ENCODE peak calls at places on chromosomes 6 and 20, in seven cellular contexts. B is sigmoid colon, Y is stomach, H is AG10803, R is fibroblast of lung, T is left lung, P is endothelial cell of umbilical vein. I is an unnamed sample.

GRCh38 chr20:51969191-51969590 is 166.9 kb upstream of the SALL4 start:
- DNase-seq in B (no peak), Y (no peak), H (peak), R (no peak), T (no peak), P (no peak), I (no peak)

GRCh38 chr20:38117635-38118034 is 47.4 kb downstream of the TGM2 start:
- DNase-seq in B (no peak), Y (no peak), H (peak), R (peak), T (no peak), P (peak), I (no peak)

GRCh38 chr20:16803965-16804792 is 56.0 kb downstream of the OTOR start:
- DNase-seq in B (peak), Y (peak), H (peak), R (peak), T (peak), P (peak), I (peak)

GRCh38 chr6:108896111-108896661 is 48.0 kb downstream of the ARMC2 start:
- DNase-seq in B (no peak), Y (no peak), H (peak), R (peak), T (no peak), P (peak), I (no peak)

GRCh38 chr20:24673678-24674570 is 204.5 kb downstream of the SYNDIG1 start:
- DNase-seq in B (peak), Y (no peak), H (peak), R (peak), T (peak), P (no peak), I (no peak)

GRCh38 chr6:71463061-71463460 is 174.4 kb downstream of the OGFRL1 start:
- DNase-seq in B (no peak), Y (no peak), H (no peak), R (peak), T (no peak), P (no peak), I (no peak)

GRCh38 chr6:143332153-143332845 is 118.2 kb downstream of the ADAT2 start:
- DNase-seq in B (no peak), Y (no peak), H (peak), R (no peak), T (no peak), P (no peak), I (no peak)

GRCh38 chr6:558089-558488 is 98.8 kb downstream of the HUS1B start:
- DNase-seq in B (no peak), Y (no peak), H (no peak), R (no peak), T (no peak), P (no peak), I (no peak)

GRCh38 chr20:5122861-5123260 is 3.1 kb upstream of the PCNA start:
- DNase-seq in B (no peak), Y (no peak), H (no peak), R (peak), T (no peak), P (no peak), I (no peak)

GRCh38 chr6:117907600-117908245 is 659 bp downstream of the SLC35F1 start:
- DNase-seq in B (no peak), Y (no peak), H (no peak), R (peak), T (no peak), P (peak), I (no peak)

GRCh38 chr20:1935696-1936366 is 40.6 kb downstream of the SIRPA start:
- DNase-seq in B (peak), Y (no peak), H (no peak), R (no peak), T (no peak), P (no peak), I (no peak)

GRCh38 chr20:2237059-2237458 is 58.7 kb upstream of the TGM3 start:
- DNase-seq in B (no peak), Y (peak), H (peak), R (peak), T (peak), P (no peak), I (no peak)

GRCh38 chr6:134389129-134389528 is 71.2 kb upstream of the SGK1 start:
- DNase-seq in B (no peak), Y (no peak), H (no peak), R (no peak), T (no peak), P (no peak), I (no peak)

GRCh38 chr20:58127731-58128130 is 100.7 kb downstream of the ANKRD60 start:
- DNase-seq in B (no peak), Y (no peak), H (peak), R (peak), T (no peak), P (peak), I (no peak)

GRCh38 chr6:138833819-138834539 is 38.1 kb downstream of the ECT2L start:
- DNase-seq in B (no peak), Y (peak), H (no peak), R (peak), T (peak), P (no peak), I (no peak)

GRCh38 chr6:135423649-135424128 is 73.9 kb downstream of the AHI1 start:
- DNase-seq in B (no peak), Y (no peak), H (peak), R (peak), T (no peak), P (peak), I (no peak)

GRCh38 chr6:18350271-18350670 is 36.9 kb upstream of the RNF144B start:
- DNase-seq in B (no peak), Y (no peak), H (peak), R (peak), T (no peak), P (no peak), I (no peak)

GRCh38 chr6:49454787-49455709 is 8.0 kb downstream of the MMUT start:
- DNase-seq in B (no peak), Y (no peak), H (no peak), R (no peak), T (no peak), P (no peak), I (no peak)

GRCh38 chr6:111162504-111162903 is 75.2 kb downstream of the SLC16A10 start:
- DNase-seq in B (no peak), Y (no peak), H (no peak), R (no peak), T (no peak), P (no peak), I (no peak)

GRCh38 chr6:8065519-8065911 is 1.3 kb upstream of the BLOC1S5 start:
- DNase-seq in B (no peak), Y (no peak), H (no peak), R (no peak), T (no peak), P (no peak), I (no peak)

GRCh38 chr6:86936834-86937218 is 502 bp upstream of the HTR1E start:
- DNase-seq in B (no peak), Y (no peak), H (no peak), R (no peak), T (no peak), P (no peak), I (no peak)
- H3K4me3 ChIP-seq in B (peak), Y (peak), H (no peak), R (no peak), T (no peak), P (no peak), I (no peak)

DNA sequence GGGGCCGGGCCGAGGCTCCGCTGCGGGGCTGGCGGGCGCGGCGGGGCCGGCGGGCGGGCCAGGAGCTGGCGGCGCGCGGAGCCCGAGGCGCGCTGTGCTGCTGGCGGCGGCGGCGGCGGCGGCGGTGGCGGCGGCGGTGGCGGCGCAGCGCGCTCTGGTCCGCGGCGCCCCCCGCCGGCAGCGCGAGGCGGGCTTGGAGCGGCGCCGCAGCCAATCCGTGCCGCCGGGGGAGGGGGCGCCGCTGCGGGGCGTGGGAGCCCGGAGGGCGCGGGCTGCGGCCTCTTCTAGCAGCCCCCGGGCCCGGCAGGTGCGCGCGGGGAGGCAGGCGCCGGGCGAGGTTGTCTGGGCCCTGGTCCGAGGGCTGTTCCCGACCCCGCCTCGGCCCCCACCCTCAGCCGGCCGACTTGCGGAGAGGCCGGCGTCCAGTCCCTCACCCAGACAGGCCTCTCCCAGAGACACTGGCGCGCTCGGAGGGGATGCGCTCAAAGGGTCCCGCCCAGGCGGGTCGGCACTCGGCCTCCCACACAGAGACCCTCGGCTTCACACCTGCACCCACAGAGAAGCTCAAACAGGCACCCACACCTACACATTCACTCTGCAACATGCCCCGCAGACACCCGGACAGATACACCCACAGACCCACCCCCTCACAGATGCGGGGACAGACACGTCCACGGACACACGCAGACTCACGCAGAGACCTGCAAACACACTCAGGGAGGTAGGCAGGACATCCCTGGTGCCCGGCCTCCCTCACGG is at the start of gene RIMS4:
- DNase-seq in B (no peak), Y (no peak), H (no peak), R (no peak), T (no peak), P (no peak), I (no peak)
- H3K4me3 ChIP-seq in B (peak), Y (peak), H (no peak), R (no peak), T (peak), P (no peak), I (no peak)

DNA sequence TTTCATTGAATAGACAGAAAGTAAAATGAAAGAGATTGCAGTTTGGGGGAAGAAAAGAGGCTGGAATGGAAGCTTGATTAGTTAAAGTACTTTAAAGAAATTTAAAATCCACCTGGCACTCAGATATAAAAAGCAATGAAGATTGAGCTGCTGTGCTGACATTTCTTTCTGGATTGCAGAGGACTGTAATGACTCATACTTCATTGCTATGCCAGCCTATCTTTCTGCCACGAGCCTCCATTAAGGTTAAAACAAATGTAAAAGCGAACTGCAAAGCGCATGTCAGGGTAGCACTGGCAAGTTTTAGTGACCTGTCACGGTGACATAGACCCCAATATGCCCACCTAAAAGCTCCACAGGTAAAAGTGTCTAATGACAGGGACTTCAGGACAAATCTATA is 449.6 kb downstream of the C6orf118 start:
- DNase-seq in B (no peak), Y (no peak), H (no peak), R (peak), T (no peak), P (no peak), I (no peak)
- H3K4me3 ChIP-seq in B (no peak), Y (no peak), H (no peak), R (no peak), T (no peak), P (no peak), I (no peak)

GRCh38 chr6:12119085-12119588 is 107.0 kb downstream of the HIVEP1 start:
- DNase-seq in B (no peak), Y (no peak), H (no peak), R (no peak), T (no peak), P (no peak), I (peak)
- H3K4me3 ChIP-seq in B (no peak), Y (no peak), H (no peak), R (no peak), T (no peak), P (no peak), I (no peak)

DNA sequence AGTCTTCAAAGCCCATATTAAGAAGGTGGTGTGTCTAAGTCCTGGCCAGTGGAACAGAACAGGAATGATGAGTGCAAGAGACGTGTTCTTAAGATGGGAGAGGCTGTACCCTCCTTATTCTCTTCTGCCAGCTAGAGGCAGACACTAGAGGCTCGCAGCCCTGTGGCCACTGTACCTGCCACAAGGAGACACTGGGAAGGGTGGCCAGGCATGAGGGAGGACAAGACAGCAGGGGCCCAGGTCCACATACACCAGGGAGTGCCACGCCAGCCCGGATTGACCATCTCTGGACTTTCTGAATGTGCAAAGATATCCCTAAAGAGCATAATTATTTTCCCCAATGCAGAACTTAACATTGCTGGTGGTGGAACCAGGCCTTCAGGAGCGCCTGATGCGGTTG is 76.5 kb downstream of the CDC5L start:
- DNase-seq in B (no peak), Y (no peak), H (no peak), R (no peak), T (no peak), P (no peak), I (no peak)
- H3K4me3 ChIP-seq in B (no peak), Y (no peak), H (no peak), R (no peak), T (no peak), P (no peak), I (no peak)

I was measured in CD8-positive, alpha-beta memory T cell.